ENCODE peak calls at places on chromosomes 4 and X, in seven cellular contexts. A, L, S, P, Z, J and K are unnamed samples.

GRCh38 chrX:47862680-47863079 is 26.0 kb downstream of the ZNF81 start:
- DNase-seq in A (no peak), L (no peak), S (no peak), P (peak), Z (no peak), J (no peak), K (no peak)

GRCh38 chr4:181261279-181261678 is 981.9 kb upstream of the TENM3 start:
- DNase-seq in A (no peak), L (no peak), S (peak), P (no peak), Z (no peak), J (no peak), K (no peak)

GRCh38 chr4:624705-625590 is at the start of gene PDE6B:
- DNase-seq in A (no peak), L (no peak), S (no peak), P (no peak), Z (no peak), J (no peak), K (no peak)

GRCh38 chr4:5890063-5890727 is 2.7 kb downstream of the CRMP1 start:
- DNase-seq in A (no peak), L (no peak), S (peak), P (no peak), Z (no peak), J (no peak), K (no peak)

GRCh38 chrX:44828008-44828605 is 15.7 kb upstream of the DUSP21 start:
- DNase-seq in A (peak), L (no peak), S (peak), P (peak), Z (no peak), J (no peak), K (no peak)

GRCh38 chr4:184282895-184283654 is 65.4 kb upstream of the ENPP6 start:
- DNase-seq in A (no peak), L (peak), S (no peak), P (no peak), Z (no peak), J (peak), K (no peak)

GRCh38 chrX:141701081-141701480 is 2.5 kb upstream of the SPANXD start:
- DNase-seq in A (no peak), L (no peak), S (no peak), P (no peak), Z (no peak), J (no peak), K (no peak)

GRCh38 chrX:137565921-137566745 is at the start of gene ZIC3:
- DNase-seq in A (peak), L (peak), S (no peak), P (peak), Z (peak), J (no peak), K (no peak)

GRCh38 chr4:122364700-122365404 is 14.0 kb upstream of the ADAD1 start:
- DNase-seq in A (no peak), L (no peak), S (no peak), P (no peak), Z (no peak), J (no peak), K (no peak)

GRCh38 chr4:132218406-132218805 is 930.7 kb upstream of the PCDH10 start:
- DNase-seq in A (no peak), L (no peak), S (peak), P (no peak), Z (no peak), J (no peak), K (no peak)

GRCh38 chr4:85865256-85865655 is 390.3 kb downstream of the ARHGAP24 start:
- DNase-seq in A (no peak), L (no peak), S (no peak), P (no peak), Z (no peak), J (no peak), K (no peak)
- TF ChIP-seq CTCF in A (no peak), L (no peak), S (no peak), P (no peak), Z (no peak), J (no peak), K (no peak)

DNA sequence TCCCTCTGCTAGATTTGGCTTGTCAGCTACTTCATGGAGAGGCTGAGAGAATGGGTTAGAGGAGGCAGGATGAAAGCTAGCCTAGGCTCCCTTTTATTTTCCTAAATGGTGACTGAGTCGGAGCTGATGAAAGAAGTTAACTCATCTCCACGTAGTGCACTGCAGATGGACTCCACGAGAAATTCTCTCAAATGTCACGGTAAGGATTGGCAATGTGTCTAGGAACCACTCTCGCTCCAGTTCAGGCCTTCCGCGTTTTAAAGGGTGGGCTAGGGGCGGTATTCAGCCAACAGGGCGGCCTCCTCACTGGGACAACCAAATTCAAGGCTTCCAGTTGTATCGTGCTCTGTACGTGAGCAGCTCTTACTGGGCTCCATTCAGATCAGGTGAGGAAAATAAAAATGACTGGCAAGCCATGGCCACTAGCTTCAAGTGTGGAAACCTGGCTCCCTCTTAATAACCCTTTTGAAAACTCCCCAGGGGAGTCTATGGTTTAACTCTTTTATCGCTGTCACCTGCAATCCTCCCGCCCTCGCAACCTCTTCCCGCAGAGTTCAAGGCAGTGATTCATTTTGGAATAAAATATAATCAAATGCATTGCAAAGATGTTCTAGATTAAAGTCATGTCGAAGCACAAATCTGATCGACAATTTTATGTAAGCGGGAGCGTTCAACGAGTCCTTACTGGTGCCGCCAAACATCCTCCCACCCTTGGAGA is 1.3 kb downstream of the SPOCK3 start:
- DNase-seq in A (no peak), L (no peak), S (no peak), P (no peak), Z (no peak), J (no peak), K (no peak)
- H3K4me3 ChIP-seq in A (no peak), L (peak), S (no peak), P (no peak), Z (no peak), J (no peak), K (no peak)

DNA sequence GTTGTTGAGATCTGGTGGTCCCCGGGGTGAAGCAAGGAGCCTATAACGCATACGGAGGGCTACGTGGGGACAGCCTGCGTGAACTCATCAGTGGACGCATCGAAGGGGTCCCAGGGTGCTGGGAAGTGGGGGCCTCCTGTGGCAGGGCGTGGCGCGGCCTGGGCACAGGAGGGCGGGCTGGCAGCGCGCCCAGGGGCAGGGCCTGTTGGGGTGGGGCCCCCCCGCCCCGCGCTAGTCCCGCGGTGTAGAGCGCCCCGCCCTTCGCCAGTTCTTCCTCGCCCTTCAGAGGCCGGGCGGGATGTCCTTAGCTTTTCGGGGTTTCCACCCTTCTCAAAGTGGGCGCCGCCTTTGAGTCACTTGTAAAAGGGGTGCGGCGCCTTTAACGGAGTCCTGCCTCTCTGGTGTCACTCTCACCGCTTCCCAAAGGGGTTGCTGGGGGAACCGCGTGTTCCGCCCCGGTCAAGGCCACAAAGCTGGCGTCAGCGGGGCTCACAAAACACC is 632 bp downstream of the PLP2 start:
- DNase-seq in A (peak), L (peak), S (peak), P (peak), Z (peak), J (no peak), K (peak)
- TF ChIP-seq POLR2A in A (peak), L (no peak), S (no peak), P (peak), Z (peak), J (peak), K (no peak)

DNA sequence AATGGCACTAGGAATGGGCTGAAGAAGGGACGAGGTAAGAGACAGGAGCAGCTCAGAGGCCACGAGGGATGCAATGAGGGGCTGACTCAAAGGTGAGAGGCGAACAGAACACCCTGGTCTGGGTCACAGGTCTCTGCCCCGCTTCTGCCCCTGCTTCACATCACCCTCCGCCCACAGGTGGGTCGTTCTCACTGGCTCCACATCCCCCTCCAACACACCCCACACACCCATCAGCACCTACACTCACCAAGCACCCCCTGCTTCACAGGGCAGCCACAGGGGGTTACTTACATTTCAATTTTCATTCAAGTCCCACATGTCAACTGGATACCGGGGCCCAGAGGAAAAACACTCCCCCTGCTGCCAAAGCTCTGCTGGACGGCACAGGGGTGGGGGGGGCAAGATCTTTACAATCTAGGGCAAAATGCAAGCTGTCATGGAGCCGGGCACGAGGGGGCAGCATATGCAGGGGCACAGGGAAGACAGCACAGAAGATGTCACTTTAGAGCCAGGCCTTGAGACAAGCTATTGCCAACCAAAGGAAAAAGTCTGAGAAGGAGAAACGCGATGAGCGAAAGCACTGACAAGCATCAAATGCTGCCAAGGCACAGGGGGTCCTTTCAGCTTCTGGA is 94.1 kb downstream of the AFAP1 start:
- DNase-seq in A (no peak), L (no peak), S (no peak), P (no peak), Z (no peak), J (no peak), K (no peak)
- TF ChIP-seq CTCF in A (no peak), L (no peak), S (peak), P (peak), Z (no peak), J (peak), K (no peak)